ENCODE peak calls at places on chromosomes 12 and 14, in four cellular contexts. One of them, this sample, is unnamed.

GRCh38 chr14:32078794-32079663 is 1.9 kb downstream of the ARHGAP5 start:
- DNase-seq in H4: no peak
- DNase-seq in Calu3: no peak
- DNase-seq in NCI-H1436: no peak
- DNase-seq in this sample: no peak

GRCh38 chr12:52141306-52141705 is 50.5 kb downstream of the KRT80 start:
- DNase-seq in NCI-H1436: no peak
- DNase-seq in Calu3: no peak
- DNase-seq in H4: no peak
- DNase-seq in this sample: no peak

GRCh38 chr14:62206456-62206855 is 444.2 kb downstream of the SNAPC1 start:
- DNase-seq in Calu3: no peak
- DNase-seq in H4: no peak
- DNase-seq in NCI-H1436: no peak
- DNase-seq in this sample: no peak

GRCh38 chr12:14714437-14714836 is 18.0 kb upstream of the GUCY2C start:
- DNase-seq in H4: no peak
- DNase-seq in NCI-H1436: peak
- DNase-seq in Calu3: no peak
- DNase-seq in this sample: no peak

GRCh38 chr12:46659032-46659703 is 166.6 kb downstream of the SLC38A4 start:
- DNase-seq in H4: no peak
- DNase-seq in NCI-H1436: no peak
- DNase-seq in Calu3: no peak
- DNase-seq in this sample: no peak

GRCh38 chr14:51087024-51087423 is 7.9 kb downstream of the TRIM9 start:
- DNase-seq in H4: peak
- DNase-seq in Calu3: peak
- DNase-seq in NCI-H1436: no peak
- DNase-seq in this sample: no peak

GRCh38 chr12:49503674-49504180 is 35.1 kb upstream of the KCNH3 start:
- DNase-seq in NCI-H1436: no peak
- DNase-seq in Calu3: peak
- DNase-seq in H4: no peak
- DNase-seq in this sample: no peak

GRCh38 chr12:109459247-109459646 is 17.9 kb downstream of the KCTD10 start:
- DNase-seq in NCI-H1436: no peak
- DNase-seq in H4: no peak
- DNase-seq in Calu3: no peak
- DNase-seq in this sample: no peak

GRCh38 chr14:94641632-94641955 is 29.4 kb downstream of the SERPINA3 start:
- DNase-seq in NCI-H1436: no peak
- DNase-seq in Calu3: no peak
- DNase-seq in H4: no peak
- DNase-seq in this sample: no peak

GRCh38 chr12:119666900-119667576 is 895 bp upstream of the PRKAB1 start:
- DNase-seq in NCI-H1436: no peak
- DNase-seq in H4: no peak
- DNase-seq in Calu3: no peak
- DNase-seq in this sample: no peak

GRCh38 chr12:21354641-21355040 is 18.1 kb upstream of the IAPP start:
- DNase-seq in H4: no peak
- DNase-seq in NCI-H1436: no peak
- DNase-seq in Calu3: no peak
- DNase-seq in this sample: no peak

GRCh38 chr14:101808020-101808641 is 46.6 kb downstream of the PPP2R5C start:
- DNase-seq in NCI-H1436: no peak
- DNase-seq in Calu3: peak
- DNase-seq in H4: no peak
- DNase-seq in this sample: no peak

GRCh38 chr12:98060421-98060820 is 455.0 kb upstream of the TMPO start:
- DNase-seq in NCI-H1436: no peak
- DNase-seq in H4: no peak
- DNase-seq in Calu3: no peak
- DNase-seq in this sample: no peak

GRCh38 chr12:128388461-128388921 is 121.5 kb downstream of the TMEM132C start:
- DNase-seq in Calu3: no peak
- DNase-seq in NCI-H1436: peak
- DNase-seq in H4: no peak
- DNase-seq in this sample: peak

GRCh38 chr12:115450710-115451109 is 766.7 kb upstream of the TBX3 start:
- DNase-seq in H4: no peak
- DNase-seq in NCI-H1436: no peak
- DNase-seq in Calu3: no peak
- DNase-seq in this sample: no peak

GRCh38 chr12:14931359-14931758 is 7.0 kb downstream of the ERP27 start:
- DNase-seq in NCI-H1436: no peak
- DNase-seq in H4: peak
- DNase-seq in Calu3: no peak
- DNase-seq in this sample: no peak

GRCh38 chr14:91398707-91399106 is 18.9 kb downstream of the CCDC88C start:
- DNase-seq in H4: no peak
- DNase-seq in NCI-H1436: no peak
- DNase-seq in Calu3: no peak
- DNase-seq in this sample: no peak

GRCh38 chr14:68239988-68240387 is 420.4 kb downstream of the RAD51B start:
- DNase-seq in NCI-H1436: no peak
- DNase-seq in Calu3: no peak
- DNase-seq in H4: no peak
- DNase-seq in this sample: no peak

GRCh38 chr12:117832459-117833457 is 136.0 kb downstream of the KSR2 start:
- DNase-seq in NCI-H1436: no peak
- DNase-seq in H4: no peak
- DNase-seq in Calu3: no peak
- DNase-seq in this sample: no peak

GRCh38 chr12:84605988-84606387 is 306.6 kb downstream of the SLC6A15 start:
- DNase-seq in H4: no peak
- DNase-seq in Calu3: no peak
- DNase-seq in NCI-H1436: no peak
- DNase-seq in this sample: no peak

GRCh38 chr14:90815817-90816662 is at the start of gene TTC7B:
- DNase-seq in Calu3: peak
- DNase-seq in NCI-H1436: peak
- DNase-seq in H4: no peak
- DNase-seq in this sample: peak

GRCh38 chr14:105315941-105316562 is 1.5 kb downstream of the PACS2 start:
- DNase-seq in H4: no peak
- DNase-seq in Calu3: no peak
- DNase-seq in NCI-H1436: no peak
- DNase-seq in this sample: peak

GRCh38 chr14:68950111-68950510 is 29.0 kb downstream of the ACTN1 start:
- DNase-seq in H4: peak
- DNase-seq in Calu3: no peak
- DNase-seq in NCI-H1436: no peak
- DNase-seq in this sample: no peak

GRCh38 chr12:51631591-51631990 is 40.6 kb downstream of the SCN8A start:
- DNase-seq in NCI-H1436: no peak
- DNase-seq in H4: peak
- DNase-seq in Calu3: peak
- DNase-seq in this sample: no peak

GRCh38 chr12:62813031-62813829 is 121.7 kb downstream of the PPM1H start:
- DNase-seq in H4: peak
- DNase-seq in NCI-H1436: peak
- DNase-seq in Calu3: peak
- DNase-seq in this sample: no peak

GRCh38 chr14:23414906-23415820 is 7.1 kb upstream of the MYH6 start:
- DNase-seq in H4: no peak
- DNase-seq in Calu3: no peak
- DNase-seq in NCI-H1436: no peak
- DNase-seq in this sample: no peak

GRCh38 chr12:96401061-96401871 is 1.0 kb upstream of the CDK17 start:
- DNase-seq in NCI-H1436: no peak
- DNase-seq in Calu3: peak
- DNase-seq in H4: peak
- DNase-seq in this sample: peak

GRCh38 chr12:54689034-54689372 is 40.8 kb upstream of the DCD start:
- DNase-seq in NCI-H1436: peak
- DNase-seq in H4: no peak
- DNase-seq in Calu3: no peak
- DNase-seq in this sample: no peak

GRCh38 chr12:58419905-58420304 is 478.5 kb downstream of the ATP23 start:
- DNase-seq in NCI-H1436: no peak
- DNase-seq in H4: no peak
- DNase-seq in Calu3: no peak
- DNase-seq in this sample: no peak

GRCh38 chr14:100142073-100143040 is 17.1 kb downstream of the DEGS2 start:
- DNase-seq in Calu3: peak
- DNase-seq in H4: no peak
- DNase-seq in NCI-H1436: no peak
- DNase-seq in this sample: peak

GRCh38 chr12:38721611-38722252 is 183.7 kb downstream of the CPNE8 start:
- DNase-seq in NCI-H1436: no peak
- DNase-seq in H4: no peak
- DNase-seq in Calu3: no peak
- DNase-seq in this sample: no peak

GRCh38 chr12:46547421-46548340 is 175.1 kb upstream of the SLC38A2 start:
- DNase-seq in H4: peak
- DNase-seq in Calu3: peak
- DNase-seq in NCI-H1436: no peak
- DNase-seq in this sample: peak

GRCh38 chr12:84877340-84877739 is 35.3 kb downstream of the SLC6A15 start:
- DNase-seq in NCI-H1436: no peak
- DNase-seq in H4: no peak
- DNase-seq in Calu3: no peak
- DNase-seq in this sample: no peak

GRCh38 chr12:76020281-76020680 is 11.3 kb downstream of the PHLDA1 start:
- DNase-seq in H4: peak
- DNase-seq in NCI-H1436: no peak
- DNase-seq in Calu3: peak
- DNase-seq in this sample: no peak

GRCh38 chr12:52413787-52414345 is 7.7 kb upstream of the KRT82 start:
- DNase-seq in Calu3: no peak
- DNase-seq in NCI-H1436: no peak
- DNase-seq in H4: no peak
- DNase-seq in this sample: no peak

GRCh38 chr14:21267431-21267845 is 1.8 kb downstream of the HNRNPC start:
- DNase-seq in NCI-H1436: no peak
- DNase-seq in Calu3: no peak
- DNase-seq in H4: no peak
- DNase-seq in this sample: no peak

GRCh38 chr14:57889245-57889644 is 23.4 kb upstream of the SLC35F4 start:
- DNase-seq in Calu3: peak
- DNase-seq in NCI-H1436: no peak
- DNase-seq in H4: peak
- DNase-seq in this sample: peak

GRCh38 chr12:123860369-123860768 is 98.3 kb downstream of the DNAH10 start:
- DNase-seq in NCI-H1436: no peak
- DNase-seq in H4: no peak
- DNase-seq in Calu3: no peak
- DNase-seq in this sample: no peak